ENCODE peak calls at places on chromosomes 6 and 20, in nine cellular contexts. F is fibroblast of the aortic adventitia, M is adrenal gland, Q is cardiac fibroblast, X is GM10248, J is left ventricle myocardium inferior, T is astrocyte, E is lower lobe of right lung, P is neural crest cell. I is an unnamed sample.

GRCh38 chr20:47727170-47727880 is 58.0 kb downstream of the SULF2 start:
- DNase-seq in M (peak), E (peak), J (peak), T (no peak), F (no peak), P (no peak), X (peak), Q (no peak), I (no peak)

GRCh38 chr6:4336778-4337442 is 201.5 kb upstream of the ECI2 start:
- DNase-seq in F (no peak), T (no peak), M (no peak), J (no peak), Q (peak), X (no peak), P (no peak), E (no peak), I (peak)

GRCh38 chr6:69668916-69669315 is 127.9 kb downstream of the LMBRD1 start:
- DNase-seq in E (no peak), J (no peak), T (no peak), P (no peak), M (no peak), Q (no peak), F (no peak), X (no peak), I (no peak)

GRCh38 chr6:168956884-168957730 is 296.5 kb downstream of the THBS2 start:
- DNase-seq in T (peak), E (peak), Q (peak), J (peak), F (peak), P (peak), X (peak), M (peak), I (peak)

GRCh38 chr20:48041078-48041780 is 255.9 kb upstream of the SULF2 start:
- DNase-seq in P (no peak), X (no peak), T (no peak), Q (no peak), J (no peak), E (no peak), M (no peak), F (no peak), I (no peak)

GRCh38 chr6:13117561-13117960 is 210.8 kb downstream of the TBC1D7 start:
- DNase-seq in P (no peak), X (no peak), T (no peak), Q (no peak), F (no peak), M (no peak), J (no peak), E (no peak), I (no peak)

GRCh38 chr6:56949925-56950495 is 4.9 kb upstream of the BEND6 start:
- DNase-seq in T (peak), J (no peak), F (peak), M (no peak), X (no peak), E (no peak), P (no peak), Q (peak), I (peak)

GRCh38 chr6:9204171-9204570 is 768.8 kb upstream of the SLC35B3 start:
- DNase-seq in P (no peak), J (no peak), X (no peak), F (peak), Q (peak), T (peak), M (peak), E (no peak), I (peak)

GRCh38 chr6:73002588-73002987 is 222.7 kb downstream of the KHDC1L start:
- DNase-seq in X (no peak), F (no peak), M (no peak), E (no peak), T (no peak), J (no peak), Q (no peak), P (no peak), I (no peak)

GRCh38 chr6:14121936-14122344 is 4.4 kb downstream of the CD83 start:
- DNase-seq in M (peak), E (peak), X (peak), T (no peak), Q (no peak), F (no peak), J (no peak), P (no peak), I (no peak)

GRCh38 chr6:21263531-21264287 is 329.8 kb upstream of the SOX4 start:
- DNase-seq in Q (no peak), P (no peak), T (peak), E (no peak), X (peak), F (no peak), M (no peak), J (no peak), I (no peak)

GRCh38 chr6:106620931-106621672 is 8.2 kb downstream of the RTN4IP1 start:
- DNase-seq in T (peak), J (no peak), P (no peak), Q (peak), M (no peak), F (peak), X (no peak), E (no peak), I (peak)

GRCh38 chr6:28944412-28945006 is 20.7 kb upstream of the TRIM27 start:
- DNase-seq in X (no peak), T (peak), P (peak), J (no peak), M (peak), E (no peak), Q (peak), F (peak), I (peak)

GRCh38 chr6:3750324-3751018 is 1.0 kb downstream of the PXDC1 start:
- DNase-seq in M (peak), E (peak), P (no peak), T (peak), Q (peak), J (peak), X (no peak), F (peak), I (peak)

GRCh38 chr20:17673082-17673481 is 9.0 kb downstream of the RRBP1 start:
- DNase-seq in P (no peak), M (no peak), F (no peak), T (no peak), E (no peak), J (no peak), X (no peak), Q (no peak), I (no peak)

GRCh38 chr20:45548410-45548809 is 1.2 kb upstream of the EPPIN start:
- DNase-seq in E (no peak), J (no peak), T (no peak), P (no peak), Q (no peak), M (no peak), F (no peak), X (no peak), I (no peak)

GRCh38 chr6:128598561-128598960 is 78.2 kb upstream of the PTPRK start:
- DNase-seq in X (no peak), P (no peak), T (no peak), F (no peak), J (no peak), Q (no peak), E (no peak), M (no peak), I (no peak)

GRCh38 chr6:17484201-17484606 is 90.8 kb downstream of the CAP2 start:
- DNase-seq in M (no peak), X (no peak), J (no peak), T (no peak), E (no peak), Q (no peak), F (no peak), P (no peak), I (no peak)

GRCh38 chr6:124765314-124765713 is 196.9 kb upstream of the RNF217 start:
- DNase-seq in E (no peak), Q (no peak), X (no peak), F (no peak), T (no peak), J (no peak), M (no peak), P (no peak), I (no peak)

GRCh38 chr6:151043944-151044343 is 178.4 kb downstream of the MTHFD1L start:
- DNase-seq in X (no peak), Q (no peak), P (no peak), T (no peak), F (no peak), M (no peak), J (no peak), E (no peak), I (no peak)

GRCh38 chr6:134299236-134299635 is 18.7 kb downstream of the SGK1 start:
- DNase-seq in M (no peak), X (no peak), Q (peak), F (peak), P (no peak), E (no peak), T (peak), J (no peak), I (peak)

GRCh38 chr6:166004491-166005275 is 163.0 kb downstream of the TBXT start:
- DNase-seq in J (no peak), F (no peak), P (no peak), X (no peak), T (no peak), M (no peak), E (no peak), Q (no peak), I (no peak)

GRCh38 chr20:49599746-49600113 is 31.8 kb upstream of the PTGIS start:
- DNase-seq in Q (no peak), J (no peak), T (no peak), F (no peak), X (no peak), P (no peak), M (no peak), E (no peak), I (no peak)

GRCh38 chr6:101607286-101607685 is 213.8 kb downstream of the GRIK2 start:
- DNase-seq in P (no peak), T (no peak), E (no peak), M (no peak), J (no peak), F (no peak), X (no peak), Q (no peak), I (no peak)

GRCh38 chr6:142694054-142694453 is 250.9 kb downstream of the HIVEP2 start:
- DNase-seq in F (peak), T (peak), J (no peak), Q (peak), M (no peak), P (no peak), X (no peak), E (no peak), I (peak)

GRCh38 chr20:24034820-24035219 is 46.2 kb upstream of the GGTLC1 start:
- DNase-seq in F (no peak), J (no peak), M (no peak), Q (peak), P (no peak), E (no peak), T (no peak), X (no peak), I (peak)

GRCh38 chr6:125812394-125813231 is 21.9 kb downstream of the NCOA7 start:
- DNase-seq in Q (peak), P (no peak), X (no peak), E (no peak), J (no peak), T (peak), M (no peak), F (peak), I (peak)

GRCh38 chr6:130675072-130675471 is 152.1 kb upstream of the SMLR1 start:
- DNase-seq in Q (peak), J (no peak), F (peak), X (no peak), M (no peak), E (no peak), T (peak), P (no peak), I (peak)

GRCh38 chr6:35161776-35162607 is 20.9 kb upstream of the TCP11 start:
- DNase-seq in X (no peak), M (peak), P (no peak), E (no peak), F (peak), T (no peak), Q (peak), J (no peak), I (peak)

GRCh38 chr6:73943401-73943800 is 247.4 kb downstream of the CD109 start:
- DNase-seq in P (no peak), E (no peak), M (no peak), F (no peak), X (no peak), T (no peak), Q (no peak), J (no peak), I (no peak)

GRCh38 chr6:13357551-13358075 is 29.3 kb upstream of the TBC1D7 start:
- DNase-seq in E (no peak), M (no peak), T (peak), P (peak), Q (peak), X (no peak), J (no peak), F (peak), I (peak)

GRCh38 chr6:169932491-169932890 is 181.1 kb downstream of the ERMARD start:
- DNase-seq in Q (no peak), M (no peak), P (no peak), F (no peak), J (no peak), X (no peak), T (no peak), E (no peak), I (no peak)

GRCh38 chr6:40347571-40348011 is 239.6 kb downstream of the LRFN2 start:
- DNase-seq in E (no peak), P (no peak), J (no peak), F (no peak), X (peak), T (no peak), Q (no peak), M (peak), I (no peak)

GRCh38 chr6:49950415-49950751 is 13.6 kb downstream of the DEFB114 start:
- DNase-seq in J (no peak), Q (no peak), T (no peak), F (no peak), M (no peak), E (no peak), X (no peak), P (no peak), I (no peak)

GRCh38 chr6:34680802-34681515 is 15.6 kb downstream of the ILRUN start:
- DNase-seq in Q (no peak), T (peak), E (no peak), X (peak), J (no peak), F (peak), M (no peak), P (no peak), I (peak)

GRCh38 chr6:160919713-160920112 is 71.9 kb upstream of the MAP3K4 start:
- DNase-seq in E (no peak), M (peak), Q (peak), J (no peak), T (peak), F (peak), P (no peak), X (no peak), I (peak)

GRCh38 chr20:63321148-63321831 is 28.3 kb downstream of the COL20A1 start:
- DNase-seq in P (no peak), X (no peak), T (peak), F (peak), M (no peak), J (peak), Q (peak), E (peak), I (peak)

GRCh38 chr20:49584418-49585382 is 16.8 kb upstream of the PTGIS start:
- DNase-seq in F (no peak), X (no peak), J (no peak), E (no peak), Q (no peak), M (no peak), P (no peak), T (no peak), I (no peak)

GRCh38 chr20:25576783-25577530 is 8.4 kb downstream of the NINL start:
- DNase-seq in J (no peak), T (no peak), P (no peak), Q (no peak), M (peak), X (no peak), F (no peak), E (no peak), I (no peak)

GRCh38 chr6:39922821-39923220 is 11.4 kb downstream of the MOCS1 start:
- DNase-seq in M (no peak), P (no peak), T (no peak), J (no peak), E (no peak), F (no peak), Q (no peak), X (no peak), I (no peak)

GRCh38 chr20:30486103-30486478 is 771.4 kb upstream of the DEFB115 start:
- DNase-seq in T (peak), P (no peak), Q (no peak), J (no peak), M (no peak), E (no peak), X (no peak), F (no peak), I (peak)
- TF ChIP-seq CTCF in T (no peak), P (no peak), Q (no peak), J (no peak), M (no peak), E (no peak), X (no peak), F (no peak), I (no peak)

GRCh38 chr6:36820700-36821580 is 18.3 kb downstream of the CPNE5 start:
- DNase-seq in Q (peak), P (no peak), X (no peak), T (peak), F (peak), J (no peak), M (no peak), E (no peak), I (peak)
- TF ChIP-seq CTCF in Q (no peak), P (no peak), X (no peak), T (no peak), F (no peak), J (no peak), M (no peak), E (no peak), I (no peak)

GRCh38 chr20:32858873-32859372 is at the start of gene EFCAB8:
- DNase-seq in M (no peak), P (no peak), F (no peak), J (no peak), Q (no peak), T (no peak), X (no peak), E (no peak), I (no peak)
- TF ChIP-seq CTCF in M (no peak), P (no peak), F (peak), J (no peak), Q (peak), T (no peak), X (no peak), E (no peak), I (no peak)

GRCh38 chr20:59764037-59764436 is 159.7 kb downstream of the PHACTR3 start:
- DNase-seq in M (no peak), E (no peak), F (no peak), X (no peak), J (no peak), Q (no peak), T (no peak), P (no peak), I (no peak)

GRCh38 chr20:59770270-59770669 is 163.2 kb downstream of the SYCP2 start:
- DNase-seq in M (no peak), E (no peak), T (no peak), X (no peak), P (no peak), J (no peak), F (no peak), Q (no peak), I (no peak)

GRCh38 chr20:59770851-59771250 is 162.6 kb downstream of the SYCP2 start:
- DNase-seq in M (no peak), P (no peak), T (no peak), J (no peak), E (no peak), X (no peak), Q (no peak), F (no peak), I (no peak)

GRCh38 chr20:59767656-59768055 is 163.3 kb downstream of the PHACTR3 start:
- DNase-seq in P (no peak), T (no peak), J (no peak), M (no peak), X (no peak), F (no peak), E (no peak), Q (no peak), I (no peak)

DNA sequence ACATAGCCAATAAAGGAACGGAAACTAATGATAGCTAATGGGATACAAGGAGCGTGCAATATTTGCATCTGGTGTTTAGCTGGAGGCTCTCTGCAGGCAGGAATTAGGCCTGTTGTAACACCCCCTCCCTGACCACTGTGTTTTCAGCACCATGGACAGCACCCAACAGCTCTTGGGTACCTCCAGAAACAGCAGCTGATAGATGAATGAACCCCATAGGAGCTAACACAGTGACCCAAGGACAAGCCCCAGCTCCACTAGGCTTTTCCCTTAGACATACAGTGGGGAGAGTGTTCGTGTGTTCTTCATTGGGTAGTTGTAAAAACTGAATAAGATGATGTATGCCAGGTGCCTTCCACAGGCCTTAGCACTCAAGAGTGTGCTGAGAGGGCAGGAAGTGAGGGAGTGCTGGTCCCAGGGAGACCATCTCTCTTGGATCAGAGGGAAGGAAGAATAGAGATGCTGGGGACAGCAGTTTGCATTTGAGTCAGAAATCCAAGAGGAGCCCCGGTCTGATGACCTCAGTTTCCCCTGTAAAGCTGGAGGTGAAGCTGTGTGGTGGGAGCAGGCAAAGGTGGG is 161.3 kb downstream of the PHACTR3 start:
- DNase-seq in E (no peak), F (no peak), J (no peak), T (no peak), X (no peak), Q (no peak), P (peak), M (no peak), I (no peak)
- TF ChIP-seq CTCF in E (no peak), F (no peak), J (no peak), T (no peak), X (no peak), Q (no peak), P (no peak), M (no peak), I (no peak)

DNA sequence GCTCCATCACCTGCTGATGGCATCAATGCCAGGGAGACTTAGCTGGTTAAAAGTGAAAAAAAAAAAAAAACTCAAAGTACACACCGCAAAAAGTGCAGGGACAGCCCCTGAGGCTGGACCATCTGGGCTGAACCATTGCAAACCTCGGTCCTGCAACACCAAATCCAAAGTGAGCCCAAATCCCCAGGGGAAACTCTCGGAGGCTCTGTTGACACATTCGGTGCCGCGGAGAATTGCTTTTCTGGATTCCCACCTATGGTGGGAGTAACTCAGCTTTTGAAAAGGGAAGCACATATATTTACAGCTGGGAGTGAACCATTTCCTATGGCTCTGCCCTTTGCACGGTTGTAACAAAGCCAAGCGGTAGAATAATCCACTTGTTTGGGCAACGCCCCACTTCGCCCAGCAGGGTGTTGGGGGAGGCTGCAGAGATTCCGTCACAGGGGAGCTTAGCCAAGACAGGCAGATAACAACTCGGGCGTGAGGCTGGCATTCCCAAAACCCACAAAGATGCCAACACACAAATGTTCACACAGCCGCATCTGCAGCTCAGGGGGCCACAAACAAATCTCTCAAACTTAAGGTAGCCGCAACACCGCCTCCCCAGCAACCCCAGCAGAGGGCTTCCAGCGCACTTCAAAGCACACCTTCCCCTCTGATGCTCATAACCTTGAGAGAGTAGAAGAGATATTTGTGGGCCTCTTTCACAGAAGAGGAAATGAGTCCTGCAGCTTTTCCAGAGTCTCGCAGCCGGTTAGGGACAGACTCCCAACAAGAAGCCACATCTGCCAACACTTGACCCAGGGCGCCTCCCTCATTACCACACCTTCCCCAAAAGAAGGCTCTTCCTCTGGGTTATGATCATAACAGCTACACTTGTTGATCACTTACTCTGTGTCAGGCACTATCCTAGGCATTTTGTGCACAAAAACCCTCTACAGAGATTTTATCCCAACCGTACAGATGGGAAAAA is 11.4 kb downstream of the ZC3H12D start:
- DNase-seq in P (no peak), F (no peak), Q (no peak), T (no peak), E (no peak), M (no peak), J (no peak), X (no peak), I (no peak)
- TF ChIP-seq CTCF in P (no peak), F (no peak), Q (no peak), T (no peak), E (no peak), M (no peak), J (peak), X (peak), I (no peak)

I was measured in fibroblast of pulmonary artery.